ENCODE peak calls at places on chromosomes 1 and 21, in ten cellular contexts. One of them, this sample, is unnamed.
A peak's percentile ranks its signal among the peaks of the same experiment; 100 is the strongest.

GRCh38 chr1:26027716-26028489 is 6.3 kb downstream of the EXTL1 start:
- DNase-seq in tibial nerve: no peak
- DNase-seq in stimulated activated CD4-positive, alpha-beta T cell treated with anti-CD3 and anti-CD28 coated beads, Interleukin-15, amount 100 ng/mL, for 24 hours: no peak
- DNase-seq in AG08396: no peak
- DNase-seq in putamen: peak; percentile 71
- DNase-seq in stromal cell of bone marrow: no peak
- DNase-seq in LHCN-M2: no peak
- DNase-seq in prostate gland: no peak
- DNase-seq in HEK293T: no peak
- DNase-seq in H7: no peak
- DNase-seq in this sample: no peak

GRCh38 chr1:203671047-203671446 is 44.4 kb downstream of the ATP2B4 start:
- DNase-seq in prostate gland: no peak
- DNase-seq in H7: no peak
- DNase-seq in stimulated activated CD4-positive, alpha-beta T cell treated with anti-CD3 and anti-CD28 coated beads, Interleukin-15, amount 100 ng/mL, for 24 hours: no peak
- DNase-seq in LHCN-M2: no peak
- DNase-seq in AG08396: no peak
- DNase-seq in putamen: no peak
- DNase-seq in tibial nerve: no peak
- DNase-seq in HEK293T: no peak
- DNase-seq in stromal cell of bone marrow: no peak
- DNase-seq in this sample: no peak

GRCh38 chr21:45341779-45342178 is 54.1 kb upstream of the POFUT2 start:
- DNase-seq in LHCN-M2: no peak
- DNase-seq in H7: no peak
- DNase-seq in stromal cell of bone marrow: no peak
- DNase-seq in tibial nerve: no peak
- DNase-seq in prostate gland: no peak
- DNase-seq in putamen: no peak
- DNase-seq in stimulated activated CD4-positive, alpha-beta T cell treated with anti-CD3 and anti-CD28 coated beads, Interleukin-15, amount 100 ng/mL, for 24 hours: no peak
- DNase-seq in HEK293T: no peak
- DNase-seq in AG08396: no peak
- DNase-seq in this sample: no peak

GRCh38 chr1:227892930-227893695 is 54.6 kb downstream of the WNT9A start:
- DNase-seq in tibial nerve: no peak
- DNase-seq in prostate gland: peak; percentile 2
- DNase-seq in LHCN-M2: no peak
- DNase-seq in stimulated activated CD4-positive, alpha-beta T cell treated with anti-CD3 and anti-CD28 coated beads, Interleukin-15, amount 100 ng/mL, for 24 hours: no peak
- DNase-seq in stromal cell of bone marrow: no peak
- DNase-seq in AG08396: no peak
- DNase-seq in H7: no peak
- DNase-seq in putamen: no peak
- DNase-seq in HEK293T: no peak
- DNase-seq in this sample: no peak

GRCh38 chr1:232662910-232663309 is 33.0 kb upstream of the SIPA1L2 start:
- DNase-seq in putamen: no peak
- DNase-seq in tibial nerve: no peak
- DNase-seq in stimulated activated CD4-positive, alpha-beta T cell treated with anti-CD3 and anti-CD28 coated beads, Interleukin-15, amount 100 ng/mL, for 24 hours: no peak
- DNase-seq in LHCN-M2: peak; percentile 19
- DNase-seq in H7: no peak
- DNase-seq in stromal cell of bone marrow: no peak
- DNase-seq in HEK293T: no peak
- DNase-seq in AG08396: no peak
- DNase-seq in prostate gland: no peak
- DNase-seq in this sample: no peak

GRCh38 chr1:39576016-39576657 is 453 bp downstream of the PABPC4 start:
- DNase-seq in putamen: peak; percentile 4
- DNase-seq in prostate gland: peak; percentile 5
- DNase-seq in LHCN-M2: peak; percentile 18
- DNase-seq in AG08396: peak; percentile 65
- DNase-seq in stimulated activated CD4-positive, alpha-beta T cell treated with anti-CD3 and anti-CD28 coated beads, Interleukin-15, amount 100 ng/mL, for 24 hours: peak; percentile 42
- DNase-seq in stromal cell of bone marrow: peak; percentile 7
- DNase-seq in HEK293T: peak; percentile 32
- DNase-seq in tibial nerve: no peak
- DNase-seq in H7: peak; percentile 87
- DNase-seq in this sample: no peak

GRCh38 chr1:9891207-9891606 is 18.9 kb downstream of the CTNNBIP1 start:
- DNase-seq in H7: peak; percentile 57
- DNase-seq in HEK293T: no peak
- DNase-seq in stromal cell of bone marrow: no peak
- DNase-seq in tibial nerve: no peak
- DNase-seq in AG08396: no peak
- DNase-seq in LHCN-M2: no peak
- DNase-seq in stimulated activated CD4-positive, alpha-beta T cell treated with anti-CD3 and anti-CD28 coated beads, Interleukin-15, amount 100 ng/mL, for 24 hours: no peak
- DNase-seq in putamen: no peak
- DNase-seq in prostate gland: no peak
- DNase-seq in this sample: no peak

GRCh38 chr21:37198989-37199924 is 67.9 kb downstream of the VPS26C start:
- DNase-seq in HEK293T: no peak
- DNase-seq in prostate gland: no peak
- DNase-seq in putamen: no peak
- DNase-seq in stimulated activated CD4-positive, alpha-beta T cell treated with anti-CD3 and anti-CD28 coated beads, Interleukin-15, amount 100 ng/mL, for 24 hours: no peak
- DNase-seq in tibial nerve: no peak
- DNase-seq in H7: no peak
- DNase-seq in AG08396: peak; percentile 51
- DNase-seq in LHCN-M2: peak; percentile 77
- DNase-seq in stromal cell of bone marrow: no peak
- DNase-seq in this sample: no peak

GRCh38 chr1:154753426-154753825 is 116.7 kb downstream of the KCNN3 start:
- DNase-seq in stromal cell of bone marrow: no peak
- DNase-seq in HEK293T: no peak
- DNase-seq in H7: no peak
- DNase-seq in AG08396: no peak
- DNase-seq in tibial nerve: no peak
- DNase-seq in prostate gland: no peak
- DNase-seq in putamen: no peak
- DNase-seq in LHCN-M2: no peak
- DNase-seq in stimulated activated CD4-positive, alpha-beta T cell treated with anti-CD3 and anti-CD28 coated beads, Interleukin-15, amount 100 ng/mL, for 24 hours: no peak
- DNase-seq in this sample: no peak

GRCh38 chr1:156951371-156951770 is 30.9 kb downstream of the LRRC71 start:
- DNase-seq in prostate gland: no peak
- DNase-seq in H7: no peak
- DNase-seq in stromal cell of bone marrow: no peak
- DNase-seq in stimulated activated CD4-positive, alpha-beta T cell treated with anti-CD3 and anti-CD28 coated beads, Interleukin-15, amount 100 ng/mL, for 24 hours: no peak
- DNase-seq in tibial nerve: no peak
- DNase-seq in HEK293T: no peak
- DNase-seq in LHCN-M2: no peak
- DNase-seq in AG08396: no peak
- DNase-seq in putamen: no peak
- DNase-seq in this sample: no peak

GRCh38 chr1:160750608-160751007 is 11.6 kb downstream of the SLAMF7 start:
- DNase-seq in HEK293T: no peak
- DNase-seq in stromal cell of bone marrow: no peak
- DNase-seq in stimulated activated CD4-positive, alpha-beta T cell treated with anti-CD3 and anti-CD28 coated beads, Interleukin-15, amount 100 ng/mL, for 24 hours: no peak
- DNase-seq in putamen: no peak
- DNase-seq in LHCN-M2: no peak
- DNase-seq in H7: no peak
- DNase-seq in prostate gland: no peak
- DNase-seq in tibial nerve: no peak
- DNase-seq in AG08396: no peak
- DNase-seq in this sample: no peak

GRCh38 chr21:35855463-35855862 is 204.9 kb downstream of the SETD4 start:
- DNase-seq in LHCN-M2: no peak
- DNase-seq in tibial nerve: no peak
- DNase-seq in H7: no peak
- DNase-seq in putamen: no peak
- DNase-seq in prostate gland: no peak
- DNase-seq in AG08396: no peak
- DNase-seq in HEK293T: no peak
- DNase-seq in stromal cell of bone marrow: no peak
- DNase-seq in stimulated activated CD4-positive, alpha-beta T cell treated with anti-CD3 and anti-CD28 coated beads, Interleukin-15, amount 100 ng/mL, for 24 hours: no peak
- DNase-seq in this sample: no peak

GRCh38 chr21:14084068-14084501 is 126.7 kb downstream of the LIPI start:
- DNase-seq in stromal cell of bone marrow: no peak
- DNase-seq in prostate gland: no peak
- DNase-seq in stimulated activated CD4-positive, alpha-beta T cell treated with anti-CD3 and anti-CD28 coated beads, Interleukin-15, amount 100 ng/mL, for 24 hours: no peak
- DNase-seq in AG08396: peak; percentile 7
- DNase-seq in H7: no peak
- DNase-seq in HEK293T: no peak
- DNase-seq in LHCN-M2: no peak
- DNase-seq in tibial nerve: no peak
- DNase-seq in putamen: no peak
- DNase-seq in this sample: no peak

GRCh38 chr1:78619803-78620579 is at the start of gene IFI44L:
- DNase-seq in LHCN-M2: peak; percentile 74
- DNase-seq in putamen: no peak
- DNase-seq in stromal cell of bone marrow: peak; percentile 48
- DNase-seq in HEK293T: no peak
- DNase-seq in stimulated activated CD4-positive, alpha-beta T cell treated with anti-CD3 and anti-CD28 coated beads, Interleukin-15, amount 100 ng/mL, for 24 hours: peak; percentile 65
- DNase-seq in H7: no peak
- DNase-seq in prostate gland: no peak
- DNase-seq in AG08396: peak; percentile 10
- DNase-seq in tibial nerve: peak; percentile 36
- DNase-seq in this sample: peak; percentile 63

GRCh38 chr1:94769551-94769950 is 50.6 kb upstream of the SLC44A3 start:
- DNase-seq in stimulated activated CD4-positive, alpha-beta T cell treated with anti-CD3 and anti-CD28 coated beads, Interleukin-15, amount 100 ng/mL, for 24 hours: no peak
- DNase-seq in AG08396: no peak
- DNase-seq in stromal cell of bone marrow: no peak
- DNase-seq in HEK293T: no peak
- DNase-seq in prostate gland: no peak
- DNase-seq in putamen: no peak
- DNase-seq in tibial nerve: no peak
- DNase-seq in H7: no peak
- DNase-seq in LHCN-M2: no peak
- DNase-seq in this sample: no peak

GRCh38 chr1:117067528-117068370 is 7.6 kb downstream of the TTF2 start:
- DNase-seq in AG08396: peak; percentile 71
- DNase-seq in tibial nerve: peak; percentile 31
- DNase-seq in putamen: peak; percentile 62
- DNase-seq in LHCN-M2: peak; percentile 51
- DNase-seq in prostate gland: peak; percentile 34
- DNase-seq in H7: peak; percentile 62
- DNase-seq in stromal cell of bone marrow: peak; percentile 42
- DNase-seq in stimulated activated CD4-positive, alpha-beta T cell treated with anti-CD3 and anti-CD28 coated beads, Interleukin-15, amount 100 ng/mL, for 24 hours: peak; percentile 42
- DNase-seq in HEK293T: peak; percentile 66
- DNase-seq in this sample: no peak

GRCh38 chr21:31509108-31510017 is 150.1 kb upstream of the SOD1 start:
- DNase-seq in stromal cell of bone marrow: no peak
- DNase-seq in putamen: peak; percentile 54
- DNase-seq in stimulated activated CD4-positive, alpha-beta T cell treated with anti-CD3 and anti-CD28 coated beads, Interleukin-15, amount 100 ng/mL, for 24 hours: peak; percentile 92
- DNase-seq in LHCN-M2: peak; percentile 35
- DNase-seq in HEK293T: peak; percentile 81
- DNase-seq in prostate gland: no peak
- DNase-seq in H7: peak; percentile 83
- DNase-seq in AG08396: no peak
- DNase-seq in tibial nerve: no peak
- DNase-seq in this sample: peak; percentile 80

GRCh38 chr1:15684042-15684461 is at the start of gene PLEKHM2:
- DNase-seq in stimulated activated CD4-positive, alpha-beta T cell treated with anti-CD3 and anti-CD28 coated beads, Interleukin-15, amount 100 ng/mL, for 24 hours: peak; percentile 62
- DNase-seq in putamen: peak; percentile 39
- DNase-seq in AG08396: peak; percentile 81
- DNase-seq in stromal cell of bone marrow: no peak
- DNase-seq in HEK293T: peak; percentile 73
- DNase-seq in tibial nerve: no peak
- DNase-seq in H7: peak; percentile 90
- DNase-seq in LHCN-M2: no peak
- DNase-seq in prostate gland: no peak
- DNase-seq in this sample: peak; percentile 43

GRCh38 chr1:200081151-200081981 is 53.9 kb downstream of the NR5A2 start:
- DNase-seq in stromal cell of bone marrow: no peak
- DNase-seq in prostate gland: no peak
- DNase-seq in H7: peak; percentile 14
- DNase-seq in putamen: no peak
- DNase-seq in stimulated activated CD4-positive, alpha-beta T cell treated with anti-CD3 and anti-CD28 coated beads, Interleukin-15, amount 100 ng/mL, for 24 hours: no peak
- DNase-seq in LHCN-M2: no peak
- DNase-seq in HEK293T: no peak
- DNase-seq in AG08396: no peak
- DNase-seq in tibial nerve: no peak
- DNase-seq in this sample: no peak

GRCh38 chr1:153598309-153599172 is 14.4 kb downstream of the S100A16 start:
- DNase-seq in LHCN-M2: peak; percentile 99
- DNase-seq in prostate gland: no peak
- DNase-seq in AG08396: no peak
- DNase-seq in stromal cell of bone marrow: peak; percentile 54
- DNase-seq in stimulated activated CD4-positive, alpha-beta T cell treated with anti-CD3 and anti-CD28 coated beads, Interleukin-15, amount 100 ng/mL, for 24 hours: peak; percentile 20
- DNase-seq in tibial nerve: no peak
- DNase-seq in H7: peak; percentile 85
- DNase-seq in HEK293T: peak; percentile 6
- DNase-seq in putamen: no peak
- DNase-seq in this sample: no peak

GRCh38 chr1:89567797-89568196 is 43.2 kb downstream of the LRRC8B start:
- DNase-seq in HEK293T: no peak
- DNase-seq in stromal cell of bone marrow: no peak
- DNase-seq in tibial nerve: no peak
- DNase-seq in putamen: no peak
- DNase-seq in stimulated activated CD4-positive, alpha-beta T cell treated with anti-CD3 and anti-CD28 coated beads, Interleukin-15, amount 100 ng/mL, for 24 hours: no peak
- DNase-seq in LHCN-M2: no peak
- DNase-seq in AG08396: no peak
- DNase-seq in prostate gland: no peak
- DNase-seq in H7: no peak
- DNase-seq in this sample: no peak

GRCh38 chr1:116033322-116033721 is 57.0 kb downstream of the SLC22A15 start:
- DNase-seq in tibial nerve: no peak
- DNase-seq in stromal cell of bone marrow: no peak
- DNase-seq in LHCN-M2: no peak
- DNase-seq in HEK293T: no peak
- DNase-seq in putamen: peak; percentile 94
- DNase-seq in H7: no peak
- DNase-seq in stimulated activated CD4-positive, alpha-beta T cell treated with anti-CD3 and anti-CD28 coated beads, Interleukin-15, amount 100 ng/mL, for 24 hours: no peak
- DNase-seq in prostate gland: peak; percentile 38
- DNase-seq in AG08396: no peak
- DNase-seq in this sample: no peak

GRCh38 chr1:44408181-44409018 is 3.3 kb downstream of the RNF220 start:
- DNase-seq in prostate gland: no peak
- DNase-seq in stimulated activated CD4-positive, alpha-beta T cell treated with anti-CD3 and anti-CD28 coated beads, Interleukin-15, amount 100 ng/mL, for 24 hours: peak; percentile 28
- DNase-seq in HEK293T: peak; percentile 47
- DNase-seq in AG08396: no peak
- DNase-seq in H7: peak; percentile 81
- DNase-seq in LHCN-M2: no peak
- DNase-seq in tibial nerve: no peak
- DNase-seq in putamen: no peak
- DNase-seq in stromal cell of bone marrow: no peak
- DNase-seq in this sample: no peak

GRCh38 chr1:36440044-36440443 is 10.2 kb downstream of the OSCP1 start:
- DNase-seq in stimulated activated CD4-positive, alpha-beta T cell treated with anti-CD3 and anti-CD28 coated beads, Interleukin-15, amount 100 ng/mL, for 24 hours: no peak
- DNase-seq in AG08396: no peak
- DNase-seq in putamen: no peak
- DNase-seq in prostate gland: no peak
- DNase-seq in stromal cell of bone marrow: no peak
- DNase-seq in HEK293T: no peak
- DNase-seq in H7: no peak
- DNase-seq in tibial nerve: no peak
- DNase-seq in LHCN-M2: no peak
- DNase-seq in this sample: no peak

GRCh38 chr1:163178628-163179027 is 24.1 kb downstream of the RGS5 start:
- DNase-seq in H7: no peak
- DNase-seq in tibial nerve: no peak
- DNase-seq in HEK293T: no peak
- DNase-seq in putamen: no peak
- DNase-seq in AG08396: no peak
- DNase-seq in stimulated activated CD4-positive, alpha-beta T cell treated with anti-CD3 and anti-CD28 coated beads, Interleukin-15, amount 100 ng/mL, for 24 hours: no peak
- DNase-seq in stromal cell of bone marrow: no peak
- DNase-seq in LHCN-M2: no peak
- DNase-seq in prostate gland: no peak
- DNase-seq in this sample: no peak

GRCh38 chr1:151156515-151156819 is at the start of gene TNFAIP8L2:
- DNase-seq in AG08396: no peak
- DNase-seq in H7: no peak
- DNase-seq in stromal cell of bone marrow: no peak
- DNase-seq in LHCN-M2: no peak
- DNase-seq in stimulated activated CD4-positive, alpha-beta T cell treated with anti-CD3 and anti-CD28 coated beads, Interleukin-15, amount 100 ng/mL, for 24 hours: peak; percentile 93
- DNase-seq in putamen: no peak
- DNase-seq in prostate gland: no peak
- DNase-seq in HEK293T: no peak
- DNase-seq in tibial nerve: peak; percentile 44
- DNase-seq in this sample: peak; percentile 71

GRCh38 chr21:33115586-33116541 is 45.9 kb downstream of the OLIG1 start:
- DNase-seq in AG08396: no peak
- DNase-seq in putamen: peak; percentile 92
- DNase-seq in stimulated activated CD4-positive, alpha-beta T cell treated with anti-CD3 and anti-CD28 coated beads, Interleukin-15, amount 100 ng/mL, for 24 hours: no peak
- DNase-seq in LHCN-M2: no peak
- DNase-seq in H7: no peak
- DNase-seq in prostate gland: no peak
- DNase-seq in HEK293T: no peak
- DNase-seq in tibial nerve: no peak
- DNase-seq in stromal cell of bone marrow: no peak
- DNase-seq in this sample: no peak

GRCh38 chr1:74392848-74393247 is 119.6 kb downstream of the LRRC53 start:
- DNase-seq in LHCN-M2: no peak
- DNase-seq in HEK293T: no peak
- DNase-seq in tibial nerve: no peak
- DNase-seq in AG08396: no peak
- DNase-seq in putamen: no peak
- DNase-seq in prostate gland: no peak
- DNase-seq in stromal cell of bone marrow: no peak
- DNase-seq in stimulated activated CD4-positive, alpha-beta T cell treated with anti-CD3 and anti-CD28 coated beads, Interleukin-15, amount 100 ng/mL, for 24 hours: no peak
- DNase-seq in H7: no peak
- DNase-seq in this sample: no peak

This sample was measured in activated T-helper 2 cell treated with anti-CD3 and anti-CD28 coated beads, Interferon-gamma antibody, Interleukin-2, Interleukin-4, amounts not matched to agents 10 μg/mL and 5 μg/mL and 100 μg/mL, durations not matched to agents 14 hours and 24 hours and 36 hours.